ENCODE peak calls at places on chromosome 4, in four cellular contexts. T, L, R and U are unnamed samples.

GRCh38 chr4:122525865-122526264 is 69.3 kb upstream of the IL2 start:
- DNase-seq in T (no peak), L (no peak), R (no peak), U (no peak)

GRCh38 chr4:38242110-38242509 is 281.9 kb downstream of the PTTG2 start:
- DNase-seq in L (no peak), R (no peak), T (no peak), U (no peak)

GRCh38 chr4:3136454-3136853 is 62.0 kb downstream of the HTT start:
- DNase-seq in R (no peak), L (no peak), T (no peak), U (no peak)

GRCh38 chr4:83043801-83044407 is 8.9 kb downstream of the COPS4 start:
- DNase-seq in R (no peak), L (no peak), T (no peak), U (no peak)

GRCh38 chr4:89111833-89112563 is 665 bp downstream of the TIGD2 start:
- DNase-seq in L (no peak), R (no peak), T (no peak), U (peak; percentile 52)

GRCh38 chr4:41538887-41539498 is 1.0 kb downstream of the LIMCH1 start:
- DNase-seq in L (no peak), R (no peak), T (peak; percentile 77), U (no peak)

GRCh38 chr4:47639531-47639930 is 154.5 kb downstream of the ATP10D start:
- DNase-seq in R (no peak), L (no peak), T (no peak), U (no peak)

GRCh38 chr4:95410387-95411005 is 138.3 kb downstream of the UNC5C start:
- DNase-seq in L (no peak), T (no peak), R (no peak), U (no peak)

GRCh38 chr4:129043523-129043922 is 49.8 kb downstream of the SCLT1 start:
- DNase-seq in L (no peak), T (no peak), R (no peak), U (peak; percentile 16)

GRCh38 chr4:6366581-6366980 is 96.9 kb downstream of the WFS1 start:
- DNase-seq in L (no peak), T (no peak), R (no peak), U (no peak)

GRCh38 chr4:123396294-123397275 is at the start of gene SPRY1:
- DNase-seq in R (peak; percentile 91), L (peak; percentile 83), T (peak; percentile 90), U (peak; percentile 91)

GRCh38 chr4:158201310-158201709 is 9.0 kb upstream of the TMEM144 start:
- DNase-seq in T (no peak), R (no peak), L (no peak), U (no peak)

GRCh38 chr4:113878718-113879117 is 100.7 kb downstream of the ARSJ start:
- DNase-seq in R (no peak), T (no peak), L (no peak), U (peak; percentile 4)

GRCh38 chr4:8038702-8039251 is 99.1 kb upstream of the AFAP1 start:
- DNase-seq in L (no peak), T (no peak), R (no peak), U (no peak)

GRCh38 chr4:89752932-89753598 is 83.9 kb downstream of the SNCA start:
- DNase-seq in T (no peak), L (no peak), R (no peak), U (no peak)

GRCh38 chr4:7382634-7383014 is 52.1 kb downstream of the PSAPL1 start:
- DNase-seq in T (peak; percentile 56), L (peak; percentile 20), R (no peak), U (no peak)

GRCh38 chr4:142550955-142551354 is 295.1 kb downstream of the INPP4B start:
- DNase-seq in T (no peak), L (no peak), R (no peak), U (no peak)

GRCh38 chr4:69057620-69058409 is 38.5 kb upstream of the UGT2B7 start:
- DNase-seq in L (no peak), R (peak; percentile 32), T (no peak), U (no peak)

GRCh38 chr4:15161439-15161838 is 159.2 kb downstream of the CPEB2 start:
- DNase-seq in R (no peak), L (no peak), T (no peak), U (no peak)

GRCh38 chr4:2982012-2982411 is 18.6 kb downstream of the GRK4 start:
- DNase-seq in L (no peak), T (no peak), R (no peak), U (no peak)

GRCh38 chr4:159922119-159922518 is 819.2 kb downstream of the RAPGEF2 start:
- DNase-seq in L (no peak), T (no peak), R (no peak), U (no peak)

GRCh38 chr4:184444953-184445309 is 29.4 kb downstream of the IRF2 start:
- DNase-seq in R (no peak), T (peak; percentile 88), L (no peak), U (no peak)

GRCh38 chr4:98663226-98664006 is 5.0 kb upstream of the TSPAN5 start:
- DNase-seq in R (no peak), L (no peak), T (peak; percentile 82), U (no peak)

GRCh38 chr4:7223566-7223965 is 31.2 kb downstream of the SORCS2 start:
- DNase-seq in L (no peak), R (no peak), T (no peak), U (no peak)

GRCh38 chr4:108081251-108081650 is 87.5 kb downstream of the LEF1 start:
- DNase-seq in R (no peak), T (no peak), L (no peak), U (no peak)

GRCh38 chr4:25654971-25655963 is at the start of gene SLC34A2:
- DNase-seq in L (no peak), R (peak; percentile 33), T (peak; percentile 73), U (no peak)

GRCh38 chr4:182600836-182601235 is 316.4 kb downstream of the DCTD start:
- DNase-seq in R (no peak), L (no peak), T (no peak), U (no peak)

GRCh38 chr4:33975996-33976395 is 2268.3 kb downstream of the ARAP2 start:
- DNase-seq in L (no peak), T (no peak), R (no peak), U (no peak)

GRCh38 chr4:76087007-76087769 is 12.7 kb downstream of the ART3 start:
- DNase-seq in R (peak; percentile 33), L (no peak), T (no peak), U (peak; percentile 49)

GRCh38 chr4:113657834-113658233 is 103.7 kb downstream of the CAMK2D start:
- DNase-seq in R (no peak), L (no peak), T (no peak), U (no peak)

GRCh38 chr4:19349416-19349815 is 902.3 kb upstream of the SLIT2 start:
- DNase-seq in T (no peak), L (no peak), R (no peak), U (no peak)

GRCh38 chr4:85543832-85544231 is 68.9 kb downstream of the ARHGAP24 start:
- DNase-seq in L (no peak), T (no peak), R (no peak), U (no peak)

GRCh38 chr4:180610317-180610716 is 1632.9 kb upstream of the TENM3 start:
- DNase-seq in L (no peak), R (no peak), T (no peak), U (no peak)

GRCh38 chr4:69025191-69025998 is 70.9 kb upstream of the UGT2B7 start:
- DNase-seq in R (no peak), T (peak; percentile 43), L (no peak), U (peak; percentile 17)

GRCh38 chr4:153465583-153465921 is 608 bp upstream of the TMEM131L start:
- DNase-seq in T (peak; percentile 90), L (no peak), R (peak; percentile 41), U (no peak)

GRCh38 chr4:20046931-20047677 is 204.6 kb upstream of the SLIT2 start:
- DNase-seq in L (no peak), R (no peak), T (no peak), U (no peak)

GRCh38 chr4:128241425-128241913 is 46.1 kb downstream of the PGRMC2 start:
- DNase-seq in R (no peak), L (peak; percentile 76), T (no peak), U (no peak)

GRCh38 chr4:105921301-105921700 is 26.0 kb downstream of the NPNT start:
- DNase-seq in L (no peak), R (no peak), T (no peak), U (no peak)

GRCh38 chr4:55545681-55546632 is 752 bp downstream of the CLOCK start:
- DNase-seq in T (peak; percentile 94), L (peak; percentile 66), R (peak; percentile 83), U (peak; percentile 84)
- TF ChIP-seq POLR2A in T (no peak), L (no peak), R (no peak), U (peak; percentile 44)

GRCh38 chr4:515251-515650 is 16.2 kb downstream of the PIGG start:
- DNase-seq in T (peak; percentile 47), L (no peak), R (no peak), U (no peak)
- TF ChIP-seq POLR2A in T (no peak), L (no peak), R (no peak), U (no peak)

DNA sequence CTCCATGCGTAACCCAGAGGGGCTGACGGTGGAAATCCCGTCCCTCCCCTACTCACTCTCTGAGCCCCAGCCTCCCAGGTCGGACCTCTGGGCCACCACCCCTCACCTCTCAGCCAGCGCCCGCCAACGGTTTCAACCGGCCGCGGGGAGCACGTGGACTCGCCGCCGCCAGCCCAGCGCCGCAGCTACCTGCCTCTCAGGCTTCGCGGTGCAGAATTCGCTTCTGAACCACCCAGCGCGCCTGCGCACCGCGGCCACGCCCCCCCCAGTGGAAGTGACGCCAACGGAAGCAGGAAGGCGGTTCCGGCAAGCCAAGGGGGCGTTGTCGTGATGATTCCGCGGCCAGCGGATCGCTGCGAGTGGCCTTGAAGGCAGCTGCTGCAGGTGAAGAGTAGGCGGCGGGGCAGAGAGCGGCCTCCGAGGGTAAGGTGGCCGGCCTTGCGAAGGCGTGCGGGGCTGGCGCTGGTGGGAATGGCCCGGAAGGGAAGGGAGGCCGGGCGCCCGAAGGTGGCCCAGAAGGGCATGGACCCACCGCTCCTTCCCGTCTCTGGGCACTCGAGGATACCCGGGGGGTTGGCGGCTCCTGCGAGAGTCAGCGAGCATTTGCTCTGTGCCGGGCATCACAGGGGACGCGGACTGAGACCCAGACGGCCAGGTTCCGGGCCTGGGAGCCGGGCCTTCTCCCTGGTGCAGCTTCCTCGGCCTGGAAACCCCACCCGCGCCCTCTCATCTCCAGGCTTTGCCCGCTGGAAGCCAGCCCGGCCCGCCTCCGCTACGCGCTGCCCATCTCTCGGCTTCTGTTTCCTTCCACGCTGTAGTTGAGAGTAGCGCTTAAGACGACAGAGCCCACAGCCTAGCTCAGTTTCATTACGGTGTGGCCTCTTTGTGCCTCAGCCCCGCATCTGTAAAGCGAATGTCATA is at the start of the genes LYAR and ZBTB49:
- DNase-seq in R (peak; percentile 96), L (peak; percentile 94), T (peak; percentile 98), U (peak; percentile 94)
- TF ChIP-seq POLR2A in R (no peak), L (no peak), T (peak; percentile 47), U (peak; percentile 82)

DNA sequence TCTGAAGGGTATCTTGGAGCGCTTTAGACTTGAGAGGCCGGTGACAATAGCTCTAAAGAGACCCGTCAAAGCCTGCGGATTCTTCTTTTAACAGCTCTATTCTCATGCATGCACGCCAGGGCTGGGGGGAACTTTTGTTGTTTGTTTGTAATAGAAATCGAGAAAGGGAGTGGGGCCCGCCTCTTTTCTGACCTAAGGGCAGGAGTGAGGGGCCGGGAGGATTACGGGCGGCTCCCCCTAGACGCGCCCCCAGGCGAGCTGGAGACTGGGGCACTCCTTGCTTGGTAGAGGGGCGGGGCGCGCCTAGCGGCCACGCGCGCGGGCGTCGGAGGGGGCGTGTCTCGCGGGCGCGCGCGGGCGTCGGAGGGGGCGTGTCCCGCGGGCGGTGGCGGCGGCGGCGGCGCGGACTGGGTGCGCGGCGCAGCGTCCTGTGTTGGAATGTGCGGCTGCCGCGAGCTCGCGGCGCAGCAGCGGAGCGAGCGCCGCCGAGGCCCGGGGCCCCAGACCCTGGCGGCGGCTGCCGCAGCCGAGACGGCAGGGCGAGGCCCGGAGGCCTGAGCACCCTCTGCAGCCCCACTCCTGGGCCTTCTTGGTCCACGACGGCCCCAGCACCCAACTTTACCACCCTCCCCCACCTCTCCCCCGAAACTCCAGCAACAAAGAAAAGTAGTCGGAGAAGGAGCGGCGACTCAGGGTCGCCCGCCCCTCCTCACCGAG is at the start of gene REST:
- DNase-seq in R (peak; percentile 84), T (peak; percentile 96), L (peak; percentile 80), U (peak; percentile 85)
- TF ChIP-seq POLR2A in R (no peak), T (no peak), L (no peak), U (peak; percentile 27)